ENCODE peak calls at places on chromosomes 11 and 22, in six cellular contexts. R, V, A, P, Q and B are unnamed samples.

GRCh38 chr22:32556150-32556549 is 81.5 kb downstream of the FBXO7 start:
- DNase-seq in R (no peak), V (no peak), P (no peak), A (no peak), Q (no peak), B (no peak)

GRCh38 chr22:31870890-31871289 is 73.4 kb upstream of the YWHAH start:
- DNase-seq in V (no peak), Q (no peak), R (peak; percentile 74), A (peak; percentile 61), P (no peak), B (no peak)

GRCh38 chr11:12137005-12137690 is 26.8 kb downstream of the MICAL2 start:
- DNase-seq in Q (no peak), P (no peak), R (no peak), A (no peak), V (no peak), B (no peak)

GRCh38 chr22:31230871-31231621 is 18.9 kb downstream of the LIMK2 start:
- DNase-seq in R (peak; percentile 40), V (no peak), Q (no peak), A (peak; percentile 40), P (peak; percentile 43), B (peak; percentile 57)

GRCh38 chr22:35231585-35232084 is 25.7 kb upstream of the HMGXB4 start:
- DNase-seq in V (peak; percentile 73), P (peak; percentile 88), A (no peak), R (peak; percentile 78), Q (peak; percentile 11), B (no peak)

GRCh38 chr11:46410021-46410420 is 18.4 kb upstream of the CHRM4 start:
- DNase-seq in V (no peak), Q (no peak), R (peak; percentile 46), A (no peak), P (no peak), B (no peak)

GRCh38 chr11:113350646-113351045 is 36.3 kb downstream of the TTC12 start:
- DNase-seq in P (no peak), Q (no peak), V (no peak), A (no peak), R (no peak), B (no peak)

GRCh38 chr11:65576867-65577755 is 1.3 kb downstream of the EHBP1L1 start:
- DNase-seq in Q (no peak), R (peak; percentile 81), P (peak; percentile 61), A (no peak), V (no peak), B (peak; percentile 94)